ENCODE peak calls at places on chromosome 1, in four cellular contexts. D, B, M and N are unnamed samples.

GRCh38 chr1:71783096-71783495 is 499.2 kb downstream of the NEGR1 start:
- DNase-seq in D (no peak), B (no peak), M (no peak), N (no peak)

GRCh38 chr1:149888160-149888998 is 11.0 kb upstream of the BOLA1 start:
- DNase-seq in D (no peak), B (peak; percentile 93), M (no peak), N (peak; percentile 77)

GRCh38 chr1:29900727-29901126 is 664.4 kb downstream of the PTPRU start:
- DNase-seq in D (no peak), B (no peak), M (no peak), N (no peak)

GRCh38 chr1:116570358-116571214 is at the start of gene CD58:
- DNase-seq in D (no peak), B (peak; percentile 94), M (no peak), N (no peak)

GRCh38 chr1:30864681-30865080 is 43.9 kb downstream of the SDC3 start:
- DNase-seq in D (no peak), B (no peak), M (no peak), N (no peak)

GRCh38 chr1:206012086-206012859 is 9.1 kb upstream of the RAB7B start:
- DNase-seq in D (no peak), B (peak; percentile 40), M (no peak), N (no peak)

GRCh38 chr1:224874775-224875174 is 54.7 kb upstream of the DNAH14 start:
- DNase-seq in D (no peak), B (peak; percentile 19), M (no peak), N (no peak)

GRCh38 chr1:61496501-61496900 is 228.4 kb downstream of the TM2D1 start:
- DNase-seq in D (no peak), B (no peak), M (no peak), N (no peak)

GRCh38 chr1:169529068-169529642 is 43.4 kb upstream of the SLC19A2 start:
- DNase-seq in D (no peak), B (peak; percentile 77), M (peak; percentile 75), N (no peak)

GRCh38 chr1:234500269-234500668 is 21.3 kb upstream of the TARBP1 start:
- DNase-seq in D (no peak), B (no peak), M (no peak), N (no peak)

GRCh38 chr1:94617139-94617805 is 75.7 kb upstream of the F3 start:
- DNase-seq in D (no peak), B (no peak), M (no peak), N (no peak)

DNA sequence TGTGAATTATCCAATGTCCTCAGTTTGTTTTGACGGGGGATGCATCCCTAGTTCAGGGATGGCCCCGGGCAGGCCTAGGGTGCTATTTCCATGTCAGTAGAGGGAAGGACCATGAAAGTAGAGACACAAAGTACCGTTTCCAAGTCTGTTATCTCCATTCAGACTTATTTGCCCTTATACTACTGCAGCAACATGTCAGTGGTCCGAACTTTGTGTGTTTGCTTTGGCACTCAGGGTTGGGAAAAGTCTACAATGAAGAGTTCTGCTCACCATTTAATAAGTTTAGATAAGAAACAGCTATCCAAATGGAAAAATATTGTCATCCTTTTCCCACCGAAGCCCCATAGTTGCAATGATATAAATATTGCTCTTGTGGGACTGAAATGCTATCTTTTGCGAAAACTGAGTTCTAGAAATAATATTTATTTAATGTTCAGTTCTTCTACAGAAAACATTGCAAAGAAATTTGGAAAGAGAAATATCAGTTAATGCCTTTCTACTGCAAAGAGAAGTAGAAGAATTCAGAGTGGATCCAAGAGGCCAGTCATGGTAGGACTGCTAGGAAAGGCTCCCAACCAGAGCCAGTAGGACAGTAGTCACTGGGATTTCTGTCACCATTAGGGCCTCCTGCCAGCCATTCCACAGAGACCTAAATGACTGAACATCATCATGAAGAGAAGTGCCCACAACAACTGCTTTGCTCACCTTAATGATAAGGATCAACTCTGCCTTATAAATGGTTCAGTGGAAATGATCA is 11.5 kb upstream of the AGT start:
- DNase-seq in D (no peak), B (no peak), M (no peak), N (no peak)
- H3K27ac ChIP-seq in D (no peak overlapping the region), B (peak overlapping the region; percentile 58), M (no peak overlapping the region), N (no peak overlapping the region)

DNA sequence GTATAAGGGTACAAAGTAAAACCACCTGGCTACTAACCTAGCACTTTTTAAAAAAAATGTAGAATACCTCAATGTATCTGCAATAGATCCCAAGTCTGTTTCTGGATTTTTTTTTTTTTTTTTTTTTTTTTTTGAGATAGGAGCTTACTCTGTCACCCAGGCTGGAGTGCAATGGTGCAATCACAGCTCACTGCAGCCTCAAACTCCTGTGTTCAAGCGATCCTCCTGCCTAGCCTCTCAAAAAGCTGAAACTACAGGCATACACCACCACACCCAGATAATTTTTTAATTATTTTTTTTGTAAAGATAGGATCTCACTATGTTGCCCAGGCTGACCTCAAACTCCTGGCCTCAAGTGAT is 537.5 kb upstream of the CAMK1G start:
- DNase-seq in D (no peak), B (no peak), M (no peak), N (no peak)
- H3K27ac ChIP-seq in D (no peak overlapping the region), B (no peak overlapping the region), M (no peak overlapping the region), N (no peak overlapping the region)

GRCh38 chr1:23577056-23577985 is 18.0 kb upstream of the ID3 start:
- DNase-seq in D (no peak), B (peak; percentile 71), M (no peak), N (peak; percentile 67)
- H3K27ac ChIP-seq in D (peak overlapping the region; percentile 42), B (peak overlapping the region; percentile 74), M (no peak overlapping the region), N (peak overlapping the region; percentile 93)

GRCh38 chr1:232538943-232539302 is 91.0 kb downstream of the SIPA1L2 start:
- DNase-seq in D (no peak), B (no peak), M (no peak), N (no peak)
- H3K27ac ChIP-seq in D (peak overlapping the region; percentile 68), B (no peak overlapping the region), M (no peak overlapping the region), N (no peak overlapping the region)

DNA sequence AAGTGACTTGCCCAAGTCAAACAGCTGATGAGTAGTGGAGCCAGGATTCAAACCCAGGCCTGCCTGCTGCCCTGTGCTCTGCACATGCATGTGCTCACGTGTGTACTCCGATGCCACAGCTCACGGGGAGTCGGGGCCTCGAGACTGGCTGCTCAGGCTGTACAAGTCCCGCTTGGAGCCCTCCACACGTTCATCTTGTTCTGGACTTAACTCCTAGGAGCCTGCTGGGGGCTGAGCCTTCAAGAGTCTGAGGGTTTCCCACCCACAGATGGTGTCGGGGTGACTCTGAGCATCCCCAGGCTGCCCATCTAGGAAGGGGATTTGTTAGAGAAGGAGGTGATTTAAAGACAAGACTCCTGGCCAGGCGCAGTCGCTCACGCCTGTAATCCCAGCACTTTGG is 35.7 kb upstream of the KDM4A start:
- DNase-seq in D (no peak), B (no peak), M (no peak), N (no peak)
- H3K27ac ChIP-seq in D (no peak overlapping the region), B (no peak overlapping the region), M (no peak overlapping the region), N (no peak overlapping the region)

GRCh38 chr1:231751624-231751897 is 125.0 kb downstream of the DISC1 start:
- DNase-seq in D (no peak), B (no peak), M (no peak), N (no peak)
- H3K27ac ChIP-seq in D (no peak overlapping the region), B (no peak overlapping the region), M (no peak overlapping the region), N (no peak overlapping the region)

DNA sequence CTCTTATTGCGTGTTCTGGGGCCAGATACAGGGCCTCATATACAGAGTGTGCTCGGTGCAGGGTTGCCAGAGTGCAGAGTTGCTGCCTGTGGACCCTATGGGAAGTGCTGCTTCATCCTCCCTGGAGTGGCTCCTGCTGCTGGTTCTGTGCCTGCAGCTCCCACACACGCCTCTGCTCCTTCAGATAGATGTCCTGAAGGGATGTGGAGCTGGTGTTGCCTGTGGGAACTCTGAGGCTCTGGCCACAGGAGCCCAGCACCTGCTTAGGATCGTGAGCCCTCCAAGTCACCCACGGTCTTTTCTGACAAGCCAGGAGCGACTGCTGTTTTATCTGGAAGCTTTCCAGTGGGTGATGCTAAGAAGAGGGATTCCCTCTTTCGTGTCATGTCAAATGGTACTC is 120.5 kb downstream of the CAMTA1 start:
- DNase-seq in D (no peak), B (no peak), M (no peak), N (no peak)
- H3K27ac ChIP-seq in D (no peak overlapping the region), B (no peak overlapping the region), M (no peak overlapping the region), N (no peak overlapping the region)